ENCODE peak calls at places on chromosome 15, in eight cellular contexts. J is cardiac fibroblast, V is foreskin fibroblast, M is fibroblast of pulmonary artery, E is astrocyte of the cerebellum, G is IMR-90, R is thoracic aorta, X is Peyer's patch. A is an unnamed sample.
A peak's percentile ranks its signal among the peaks of the same experiment; 100 is the strongest.

GRCh38 chr15:86082619-86083377 is 3.1 kb downstream of the AGBL1 start:
- DNase-seq in J (no peak), V (no peak), G (no peak), R (no peak), X (no peak), E (no peak), M (no peak), A (no peak)

GRCh38 chr15:35624881-35625280 is 78.9 kb upstream of the DPH6 start:
- DNase-seq in X (no peak), R (peak; percentile 66), J (peak; percentile 93), G (peak; percentile 92), V (peak; percentile 94), M (peak; percentile 93), E (peak; percentile 59), A (peak; percentile 65)

GRCh38 chr15:59160880-59161593 is 45.6 kb upstream of the LDHAL6B start:
- DNase-seq in X (no peak), M (peak; percentile 29), E (no peak), R (no peak), V (peak; percentile 49), G (peak; percentile 20), J (no peak), A (no peak)

GRCh38 chr15:58407366-58407765 is 24.4 kb upstream of the LIPC start:
- DNase-seq in E (no peak), J (no peak), G (no peak), X (no peak), R (no peak), V (no peak), M (no peak), A (no peak)

GRCh38 chr15:20340931-20341661 is 200.5 kb downstream of the GOLGA6L6 start:
- DNase-seq in X (peak; percentile 82), M (peak; percentile 37), V (peak; percentile 12), E (no peak), R (no peak), J (peak; percentile 36), G (no peak), A (no peak)

GRCh38 chr15:96428742-96429141 is 98.2 kb downstream of the NR2F2 start:
- DNase-seq in G (peak; percentile 96), J (peak; percentile 92), E (peak; percentile 78), M (peak; percentile 92), R (no peak), V (peak; percentile 91), X (no peak), A (peak; percentile 86)

GRCh38 chr15:25181290-25182097 is 226.7 kb downstream of the SNRPN start:
- DNase-seq in J (no peak), X (no peak), G (no peak), E (no peak), M (no peak), R (no peak), V (no peak), A (no peak)

GRCh38 chr15:43370975-43371974 is at the start of the genes TUBGCP4 and ZSCAN29:
- DNase-seq in R (peak; percentile 6), X (peak; percentile 69), M (peak; percentile 75), G (peak; percentile 62), E (peak; percentile 36), J (peak; percentile 82), V (peak; percentile 90), A (no peak)

GRCh38 chr15:81723758-81724157 is 322.1 kb downstream of the MEX3B start:
- DNase-seq in M (no peak), G (no peak), J (no peak), E (no peak), V (no peak), X (no peak), R (no peak), A (no peak)

GRCh38 chr15:60000113-60000823 is 3.8 kb upstream of the FOXB1 start:
- DNase-seq in R (no peak), V (no peak), M (no peak), E (no peak), X (no peak), G (no peak), J (no peak), A (no peak)

GRCh38 chr15:48803877-48804276 is 7.0 kb downstream of the CEP152 start:
- DNase-seq in X (no peak), R (no peak), G (no peak), V (no peak), M (no peak), J (no peak), E (no peak), A (no peak)

GRCh38 chr15:100995471-100996430 is 76.6 kb downstream of the LRRK1 start:
- DNase-seq in E (no peak), M (no peak), X (no peak), J (no peak), G (no peak), V (no peak), R (no peak), A (no peak)

GRCh38 chr15:31212956-31213694 is 111.6 kb upstream of the TRPM1 start:
- DNase-seq in R (no peak), E (no peak), X (no peak), V (no peak), G (no peak), M (no peak), J (no peak), A (no peak)

GRCh38 chr15:40928351-40928974 is 677 bp upstream of the DLL4 start:
- DNase-seq in J (no peak), V (no peak), M (no peak), G (no peak), R (no peak), X (peak; percentile 23), E (no peak), A (no peak)

GRCh38 chr15:41930221-41930866 is 36.5 kb upstream of the SPTBN5 start:
- DNase-seq in J (peak; percentile 92), G (peak; percentile 97), R (no peak), X (no peak), M (peak; percentile 94), V (peak; percentile 93), E (peak; percentile 94), A (no peak)

GRCh38 chr15:58522391-58522790 is 90.6 kb downstream of the LIPC start:
- DNase-seq in E (no peak), M (no peak), X (no peak), R (no peak), G (no peak), V (no peak), J (no peak), A (no peak)

GRCh38 chr15:41695750-41696436 is 35.7 kb downstream of the MGA start:
- DNase-seq in X (peak; percentile 55), R (no peak), M (peak; percentile 61), E (peak; percentile 9), J (peak; percentile 60), G (peak; percentile 73), V (peak; percentile 36), A (no peak)

GRCh38 chr15:91953432-91953831 is 99.9 kb downstream of the SLCO3A1 start:
- DNase-seq in E (no peak), X (no peak), G (no peak), J (no peak), R (no peak), V (no peak), M (no peak), A (no peak)

GRCh38 chr15:40859206-40859851 is 14.7 kb downstream of the RHOV start:
- DNase-seq in J (peak; percentile 85), X (peak; percentile 71), V (peak; percentile 81), G (peak; percentile 68), M (peak; percentile 84), E (peak; percentile 50), R (no peak), A (no peak)

DNA sequence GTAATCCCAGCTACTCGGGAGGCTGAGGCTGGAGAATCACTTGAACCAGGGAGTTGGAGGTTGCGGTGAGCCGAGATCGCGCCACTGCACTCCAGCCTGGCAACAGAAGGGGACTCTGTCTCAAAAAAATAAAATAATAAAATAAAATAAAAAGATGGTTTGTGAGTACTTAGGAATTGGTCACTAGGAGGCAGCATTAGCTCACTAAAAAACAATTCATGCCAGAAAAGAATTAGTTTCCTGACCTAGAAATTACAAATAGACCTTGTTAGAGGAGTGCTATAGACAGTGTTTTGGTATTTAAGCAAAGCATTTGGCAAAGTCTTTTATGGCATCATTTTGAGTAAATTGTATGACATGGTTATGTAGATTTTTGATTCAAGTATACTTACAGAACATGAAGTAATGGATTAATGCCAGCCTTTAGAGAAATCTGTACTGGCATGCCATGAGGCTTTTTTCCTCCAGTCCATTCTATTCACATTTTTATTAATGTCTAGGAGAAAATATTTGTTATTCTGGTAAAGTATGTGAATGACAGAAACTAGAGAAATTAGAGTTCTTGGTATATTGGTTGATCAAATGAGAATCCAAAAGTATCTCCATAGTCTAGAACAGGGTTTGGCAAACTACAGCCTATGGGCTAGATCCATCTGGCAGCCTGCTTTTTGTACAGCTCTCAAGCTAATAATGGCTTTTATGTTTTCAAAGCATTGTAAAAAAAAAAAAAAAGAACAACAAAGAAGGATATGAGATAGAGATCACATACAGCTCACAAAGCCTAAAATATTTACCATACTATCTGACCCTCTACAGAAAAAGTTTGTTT is 81.6 kb downstream of the LRRC49 start:
- DNase-seq in M (peak; percentile 82), X (no peak), V (peak; percentile 81), R (no peak), G (peak; percentile 83), J (peak; percentile 81), E (peak; percentile 53), A (peak; percentile 16)
- TF ChIP-seq CTCF in M (peak; percentile 50), X (peak; percentile 28), V (peak; percentile 26), R (peak; percentile 50), G (peak; percentile 63), J (peak; percentile 41), E (peak; percentile 27), A (peak; percentile 50)

GRCh38 chr15:70262171-70262570 is 164.5 kb upstream of the TLE3 start:
- DNase-seq in X (no peak), R (no peak), V (no peak), E (no peak), J (no peak), M (no peak), G (no peak), A (no peak)
- TF ChIP-seq CTCF in X (no peak), R (no peak), V (no peak), E (no peak), J (no peak), M (no peak), G (no peak), A (no peak)

GRCh38 chr15:38672814-38673292 is 108.2 kb upstream of the RASGRP1 start:
- DNase-seq in V (no peak), X (peak; percentile 59), R (no peak), J (no peak), G (no peak), M (no peak), E (no peak), A (no peak)

GRCh38 chr15:38670142-38671002 is 105.8 kb upstream of the RASGRP1 start:
- DNase-seq in G (no peak), E (no peak), J (no peak), V (no peak), R (no peak), M (no peak), X (peak; percentile 80), A (no peak)

GRCh38 chr15:38669160-38669505 is 104.5 kb upstream of the RASGRP1 start:
- DNase-seq in R (no peak), G (no peak), E (no peak), V (no peak), M (no peak), X (no peak), J (no peak), A (peak; percentile 95)

GRCh38 chr15:38671003-38671382 is 106.4 kb upstream of the RASGRP1 start:
- DNase-seq in R (no peak), M (no peak), G (no peak), J (no peak), X (no peak), E (no peak), V (no peak), A (no peak)

GRCh38 chr15:38671675-38672141 is 107.1 kb upstream of the RASGRP1 start:
- DNase-seq in G (peak; percentile 6), M (no peak), J (no peak), E (no peak), X (peak; percentile 42), R (no peak), V (peak; percentile 55), A (peak; percentile 8)
- TF ChIP-seq CTCF in G (no peak), M (no peak), J (no peak), E (no peak), X (no peak), R (no peak), V (no peak), A (no peak)

GRCh38 chr15:62068071-62068786 is 1.5 kb downstream of the C2CD4A start:
- DNase-seq in V (peak; percentile 64), G (no peak), E (no peak), J (peak; percentile 48), R (no peak), M (peak; percentile 53), X (no peak), A (no peak)
- TF ChIP-seq CTCF in V (peak; percentile 7), G (no peak), E (peak; percentile 6), J (no peak), R (peak; percentile 23), M (peak; percentile 1), X (peak; percentile 27), A (no peak)

A was measured in retinal pigment epithelial cell.